ENCODE peak calls at places on chromosomes 3 and 15, in six cellular contexts. R, C, K, X, V and H are unnamed samples.

GRCh38 chr3:185351371-185351770 is 11.6 kb upstream of the MAP3K13 start:
- DNase-seq in R (no peak), K (peak), V (peak), C (no peak), X (peak), H (no peak)

GRCh38 chr15:88498991-88499390 is 31.5 kb downstream of the MRPS11 start:
- DNase-seq in K (no peak), X (no peak), R (no peak), V (no peak), C (no peak), H (no peak)

GRCh38 chr3:142904639-142905441 is 16.0 kb upstream of the PCOLCE2 start:
- DNase-seq in K (peak), R (peak), X (peak), V (no peak), C (peak), H (peak)

GRCh38 chr3:128698211-128699011 is 27.6 kb upstream of the RAB7A start:
- DNase-seq in K (peak), R (peak), C (peak), V (no peak), X (peak), H (peak)

GRCh38 chr3:171284308-171285075 is 175.7 kb downstream of the TNIK start:
- DNase-seq in R (no peak), V (peak), X (peak), K (peak), C (peak), H (no peak)

GRCh38 chr15:91871797-91872196 is 18.3 kb downstream of the SLCO3A1 start:
- DNase-seq in X (no peak), K (no peak), R (no peak), C (no peak), V (no peak), H (no peak)

GRCh38 chr15:28123408-28124023 is 24.4 kb upstream of the OCA2 start:
- DNase-seq in X (peak), C (peak), R (peak), V (no peak), K (peak), H (peak)

GRCh38 chr3:146277953-146278631 is 27.2 kb upstream of the PLSCR4 start:
- DNase-seq in X (peak), R (no peak), C (no peak), V (peak), K (peak), H (no peak)

GRCh38 chr3:12875857-12876451 is 34.6 kb upstream of the RPL32 start:
- DNase-seq in R (peak), C (peak), K (peak), X (peak), V (no peak), H (peak)

GRCh38 chr3:130779486-130779885 is 32.9 kb upstream of the PIK3R4 start:
- DNase-seq in V (no peak), R (no peak), C (no peak), K (no peak), X (no peak), H (no peak)

GRCh38 chr15:72009207-72009606 is 108.7 kb downstream of the MYO9A start:
- DNase-seq in C (no peak), X (no peak), K (no peak), V (no peak), R (peak), H (peak)

GRCh38 chr3:141498592-141499223 is 11.9 kb downstream of the RASA2 start:
- DNase-seq in V (no peak), R (peak), C (peak), X (no peak), K (no peak), H (peak)

GRCh38 chr3:171741377-171741776 is 68.9 kb downstream of the PLD1 start:
- DNase-seq in X (no peak), K (no peak), V (no peak), C (no peak), R (no peak), H (no peak)

GRCh38 chr15:45087513-45087912 is 26.5 kb downstream of the DUOX2 start:
- DNase-seq in C (no peak), X (no peak), R (no peak), K (no peak), V (no peak), H (no peak)

GRCh38 chr3:10758304-10759037 is 57.6 kb upstream of the SLC6A11 start:
- DNase-seq in K (peak), X (peak), R (peak), C (peak), V (peak), H (peak)

GRCh38 chr3:59251899-59252298 is 202.1 kb upstream of the CFAP20DC start:
- DNase-seq in V (no peak), K (no peak), C (no peak), R (no peak), X (no peak), H (no peak)

GRCh38 chr15:70297465-70298152 is 199.9 kb upstream of the TLE3 start:
- DNase-seq in X (no peak), K (no peak), V (no peak), C (no peak), R (no peak), H (peak)

GRCh38 chr3:13123266-13123665 is 50.0 kb upstream of the IQSEC1 start:
- DNase-seq in X (no peak), K (no peak), C (no peak), R (no peak), V (no peak), H (no peak)

GRCh38 chr15:78922527-78922926 is 22.3 kb downstream of the CTSH start:
- DNase-seq in X (no peak), C (no peak), V (no peak), K (no peak), R (no peak), H (no peak)

GRCh38 chr3:58299839-58300516 is 6.1 kb upstream of the RPP14 start:
- DNase-seq in R (no peak), X (peak), K (peak), C (peak), V (peak), H (peak)

GRCh38 chr3:58471025-58471887 is 20.6 kb upstream of the KCTD6 start:
- DNase-seq in C (peak), R (peak), X (peak), V (peak), K (peak), H (peak)

GRCh38 chr3:194322701-194323174 is 28.4 kb downstream of the CPN2 start:
- DNase-seq in R (no peak), K (peak), V (peak), C (no peak), X (peak), H (peak)

GRCh38 chr15:66841953-66842681 is 140.1 kb downstream of the SMAD6 start:
- DNase-seq in X (peak), C (no peak), K (peak), R (peak), V (peak), H (peak)

GRCh38 chr15:48062476-48062875 is 58.3 kb upstream of the SLC24A5 start:
- DNase-seq in R (no peak), C (no peak), V (no peak), X (peak), K (no peak), H (no peak)